ENCODE peak calls at places on chromosomes 1 and 21, in six cellular contexts. Z is IMR-90, W is H1, O is trophoblast cell, V is H9, H is neuronal stem cell. J is an unnamed sample.

GRCh38 chr1:29398431-29398830 is 162.1 kb downstream of the PTPRU start:
- DNase-seq in O (no peak), H (no peak), Z (no peak), W (no peak), V (no peak), J (no peak)

GRCh38 chr1:10634428-10635384 is 160.0 kb downstream of the PEX14 start:
- DNase-seq in H (no peak), O (no peak), V (peak), Z (no peak), W (no peak), J (no peak)

GRCh38 chr1:6955357-6956154 is 170.3 kb downstream of the CAMTA1 start:
- DNase-seq in O (no peak), V (no peak), Z (no peak), W (no peak), H (no peak), J (no peak)

GRCh38 chr1:98296681-98297080 is 364.8 kb upstream of the SNX7 start:
- DNase-seq in O (no peak), Z (no peak), W (no peak), V (no peak), H (no peak), J (no peak)

GRCh38 chr21:36479415-36480402 is at the start of gene CLDN14:
- DNase-seq in W (no peak), Z (peak), H (no peak), O (peak), V (no peak), J (no peak)

GRCh38 chr1:92877792-92878191 is 46.0 kb downstream of the RPL5 start:
- DNase-seq in W (no peak), V (no peak), H (no peak), O (no peak), Z (peak), J (no peak)

GRCh38 chr1:54572236-54572850 is 24.3 kb downstream of the ACOT11 start:
- DNase-seq in H (no peak), O (no peak), V (no peak), Z (no peak), W (no peak), J (peak)

GRCh38 chr1:29162476-29163138 is 19.1 kb downstream of the SRSF4 start:
- DNase-seq in O (no peak), Z (no peak), H (no peak), W (no peak), V (no peak), J (no peak)

GRCh38 chr1:7561936-7562728 is 209.0 kb upstream of the VAMP3 start:
- DNase-seq in H (no peak), V (no peak), O (no peak), W (no peak), Z (no peak), J (no peak)

GRCh38 chr21:45741691-45742090 is 98.2 kb downstream of the PCBP3 start:
- DNase-seq in V (no peak), O (peak), W (no peak), H (no peak), Z (peak), J (peak)

GRCh38 chr1:7954683-7955082 is 6.8 kb upstream of the PARK7 start:
- DNase-seq in V (no peak), H (no peak), Z (no peak), W (no peak), O (no peak), J (no peak)

GRCh38 chr1:159821171-159821867 is 5.4 kb upstream of the SLAMF8 start:
- DNase-seq in W (no peak), O (peak), V (peak), Z (peak), H (no peak), J (peak)

DNA sequence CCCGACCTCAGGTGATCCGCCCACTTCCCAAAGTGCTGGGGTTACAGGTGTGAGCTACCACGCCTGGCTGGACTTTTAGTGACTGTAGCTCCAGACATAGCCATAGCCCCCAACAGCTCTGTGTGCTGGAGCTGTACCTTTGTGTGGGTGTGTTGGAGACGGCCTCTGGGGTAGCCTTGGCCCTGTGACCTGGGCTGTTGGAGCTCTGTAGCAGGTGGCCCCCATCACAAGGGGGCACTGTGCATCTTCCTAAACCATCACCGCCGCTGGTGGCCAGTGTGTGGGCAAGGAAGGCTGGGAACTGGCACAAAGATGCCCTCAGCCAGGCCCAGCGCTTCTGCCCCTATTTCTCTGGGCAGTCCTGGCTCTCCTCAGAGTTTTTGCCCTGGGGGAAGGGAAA is 38.4 kb upstream of the FOXO6 start:
- DNase-seq in W (peak), O (peak), V (peak), Z (no peak), H (peak), J (peak)
- H3K23ac ChIP-seq in W (no peak), O (no peak), V (no peak), Z (no peak), H (peak), J (no peak)

DNA sequence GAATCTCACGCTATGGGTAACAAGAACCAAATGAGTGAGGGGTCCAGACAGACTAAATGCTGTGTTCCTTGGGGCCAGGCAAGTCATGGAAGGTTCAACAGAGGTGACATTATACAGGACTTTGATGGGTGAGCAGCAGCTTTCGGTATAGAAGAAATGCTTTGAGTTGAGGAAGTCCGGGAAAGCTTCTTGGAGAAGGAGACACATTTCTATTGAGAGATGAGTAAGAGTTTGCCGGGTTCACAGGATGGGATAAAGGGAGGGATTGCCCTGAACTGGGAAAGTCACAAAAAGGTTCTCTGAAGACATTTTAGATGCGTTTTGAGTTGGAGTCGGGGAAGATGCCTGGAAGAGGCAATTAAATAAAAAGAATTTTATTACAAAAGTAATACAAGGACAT is 580 bp upstream of the AZIN2 start:
- DNase-seq in Z (no peak), O (no peak), H (no peak), V (no peak), W (no peak), J (no peak)
- H3K27ac ChIP-seq in Z (no peak), O (no peak), H (no peak), V (no peak), W (no peak), J (no peak)

DNA sequence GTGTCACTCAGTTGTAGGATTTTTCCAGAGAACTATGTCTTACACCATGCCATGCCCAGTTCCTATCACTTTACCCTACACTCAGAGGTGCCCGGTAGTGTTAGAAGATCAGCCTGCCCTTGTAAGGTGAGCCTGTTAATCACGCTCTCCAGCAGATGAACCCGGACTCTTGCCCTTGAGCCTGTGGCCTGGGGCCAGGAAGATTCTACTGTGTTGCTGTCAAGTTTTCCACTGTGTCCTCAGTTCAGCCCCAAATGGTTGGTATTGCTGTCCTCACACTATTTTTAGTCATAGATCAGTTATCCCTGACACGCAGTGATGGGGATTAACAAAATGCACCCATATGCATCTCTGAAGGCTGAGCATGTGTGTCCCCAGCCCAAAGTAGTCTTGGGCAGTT is 105.0 kb upstream of the SPAG17 start:
- DNase-seq in W (no peak), Z (no peak), O (peak), H (no peak), V (no peak), J (no peak)
- H2BK5ac ChIP-seq in W (no peak), Z (no peak), O (no peak), H (no peak), V (no peak), J (no peak)

GRCh38 chr1:112706505-112707216 is at the start of gene RHOC:
- DNase-seq in H (peak), O (peak), Z (peak), W (no peak), V (peak), J (peak)
- H3K23ac ChIP-seq in H (peak), O (no peak), Z (peak), W (no peak), V (no peak), J (peak)

DNA sequence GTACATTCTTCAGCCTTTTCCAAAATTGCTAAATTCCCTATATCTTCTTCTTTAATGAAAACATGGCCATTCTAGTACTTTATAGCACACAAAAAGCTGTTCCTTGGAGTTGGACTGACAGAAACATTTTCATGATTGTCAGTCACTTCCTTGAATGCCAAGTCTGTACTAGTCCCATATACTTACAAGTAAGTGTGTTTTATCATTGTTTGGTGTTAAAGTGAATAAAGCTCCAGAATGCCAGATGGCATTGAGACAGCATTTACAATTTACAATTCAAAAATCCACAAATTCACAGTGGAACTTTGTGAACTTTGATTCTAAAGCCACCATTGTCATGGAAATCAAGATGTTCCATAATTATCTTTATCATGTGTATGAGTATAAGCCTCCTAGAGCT is 36.5 kb downstream of the KCNK2 start:
- DNase-seq in O (no peak), H (no peak), V (no peak), Z (no peak), W (no peak), J (no peak)
- H3K27ac ChIP-seq in O (no peak), H (no peak), V (no peak), Z (no peak), W (no peak), J (no peak)

GRCh38 chr1:21553116-21553926 is 44.1 kb downstream of the ALPL start:
- DNase-seq in O (no peak), H (no peak), Z (peak), W (no peak), V (peak), J (peak)
- H2BK5ac ChIP-seq in O (no peak), H (no peak), Z (peak), W (peak), V (no peak), J (peak)

GRCh38 chr21:42091899-42092508 is 20.9 kb downstream of the UMODL1 start:
- DNase-seq in H (no peak), Z (no peak), O (no peak), W (no peak), V (peak), J (peak)
- H3K23ac ChIP-seq in H (peak), Z (no peak), O (no peak), W (no peak), V (no peak), J (no peak)

DNA sequence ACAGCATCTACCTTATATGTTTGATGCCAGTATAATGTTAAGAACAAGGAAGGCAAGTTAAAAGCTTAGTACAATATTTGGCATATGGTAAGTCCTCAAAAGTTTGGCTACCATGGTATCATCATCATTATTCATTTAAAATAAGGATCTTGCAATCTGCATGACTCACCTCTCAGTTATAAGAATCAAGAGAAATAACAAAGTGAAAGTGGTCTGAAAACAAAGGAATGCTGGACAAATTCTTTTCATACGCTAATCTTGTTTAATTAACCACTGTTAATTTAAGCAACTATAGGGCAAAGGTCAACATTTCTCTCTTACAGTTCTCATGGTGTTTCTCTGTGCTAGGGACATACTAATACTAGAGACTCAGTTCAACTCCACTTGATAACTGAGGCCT is 13.0 kb upstream of the CLDN19 start:
- DNase-seq in O (no peak), V (no peak), H (no peak), Z (peak), W (no peak), J (no peak)
- H3K27ac ChIP-seq in O (no peak), V (no peak), H (no peak), Z (no peak), W (no peak), J (no peak)

DNA sequence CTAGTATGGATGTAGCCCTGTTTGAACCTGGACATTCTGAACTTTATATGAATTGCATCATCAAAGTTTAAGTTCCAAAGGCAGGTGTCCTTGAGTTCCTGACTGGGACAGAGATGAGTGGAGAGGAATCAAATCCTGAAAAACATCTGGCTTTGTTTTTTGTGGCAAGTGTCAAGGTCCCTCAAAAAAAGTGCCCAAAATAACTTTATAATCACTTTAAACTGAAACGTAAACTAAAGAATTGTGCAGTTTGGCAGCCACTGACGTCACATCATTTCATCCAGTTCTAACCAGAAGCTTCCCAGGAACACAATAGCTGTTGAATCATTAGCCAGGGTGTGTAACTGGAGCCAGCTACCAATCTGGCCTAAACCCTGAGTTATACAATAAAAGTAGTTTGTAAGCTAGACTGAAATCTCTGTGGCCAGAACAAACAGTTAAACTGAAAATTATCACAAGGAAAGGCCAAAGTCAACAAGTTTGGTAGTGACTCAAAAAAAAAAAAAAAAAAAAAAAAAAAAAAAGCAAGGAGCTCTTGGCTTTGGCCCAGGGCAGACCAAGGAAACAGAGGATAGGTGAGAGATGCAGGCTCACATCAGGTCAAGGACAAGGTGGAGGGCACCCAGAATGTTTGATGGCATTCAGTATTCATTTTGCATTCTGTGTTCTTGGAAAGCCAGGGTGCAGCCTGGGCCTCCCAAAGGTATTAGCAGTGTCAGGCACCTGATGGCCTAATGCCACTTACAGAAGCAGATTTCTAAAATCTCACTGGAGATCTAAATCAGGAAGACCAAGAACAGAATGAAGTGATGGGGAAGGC is 74.3 kb downstream of the TNFSF18 start:
- DNase-seq in H (no peak), W (no peak), O (no peak), Z (peak), V (no peak), J (no peak)
- H2BK5ac ChIP-seq in H (no peak), W (no peak), O (no peak), Z (peak), V (no peak), J (no peak)

J was measured in mesendoderm.